ENCODE peak calls at places on chromosome 17, in four cellular contexts. J is H9, R is IMR-90, S is H1. U is an unnamed sample.

GRCh38 chr17:70886648-70887047 is 717.3 kb downstream of the KCNJ2 start:
- DNase-seq in J (no peak), R (no peak), S (no peak), U (peak; percentile 52)

GRCh38 chr17:15268465-15268864 is 3.3 kb upstream of the PMP22 start:
- DNase-seq in J (no peak), R (peak; percentile 51), S (no peak), U (no peak)

GRCh38 chr17:43438626-43439529 is 40.1 kb downstream of the ARL4D start:
- DNase-seq in J (peak; percentile 47), R (peak; percentile 44), S (no peak), U (peak; percentile 92)

GRCh38 chr17:31492880-31493655 is 101.6 kb downstream of the RAB11FIP4 start:
- DNase-seq in J (no peak), R (no peak), S (no peak), U (no peak)

GRCh38 chr17:57989011-57989345 is 924 bp upstream of the VEZF1 start:
- DNase-seq in J (no peak), R (peak; percentile 50), S (no peak), U (no peak)

GRCh38 chr17:57567278-57567677 is 177.8 kb downstream of the CCDC182 start:
- DNase-seq in J (no peak), R (no peak), S (no peak), U (no peak)

GRCh38 chr17:17685775-17686291 is 4.6 kb downstream of the RAI1 start:
- DNase-seq in J (peak; percentile 63), R (peak; percentile 91), S (no peak), U (peak; percentile 80)

GRCh38 chr17:73711184-73711583 is 66.9 kb upstream of the SDK2 start:
- DNase-seq in J (no peak), R (no peak), S (no peak), U (no peak)

GRCh38 chr17:18961634-18962493 is 9.9 kb downstream of the SLC5A10 start:
- DNase-seq in J (no peak), R (peak; percentile 43), S (no peak), U (peak; percentile 56)

GRCh38 chr17:43377056-43377810 is 21.6 kb upstream of the ARL4D start:
- DNase-seq in J (peak; percentile 74), R (no peak), S (no peak), U (no peak)

GRCh38 chr17:67813803-67814180 is 11.5 kb upstream of the BPTF start:
- DNase-seq in J (no peak), R (no peak), S (no peak), U (no peak)

GRCh38 chr17:73064084-73064938 is 28.2 kb downstream of the SLC39A11 start:
- DNase-seq in J (no peak), R (no peak), S (no peak), U (no peak)

GRCh38 chr17:7295230-7296180 is 1.1 kb upstream of the YBX2 start:
- DNase-seq in J (no peak), R (no peak), S (no peak), U (no peak)

GRCh38 chr17:45149669-45150603 is 1.7 kb downstream of the HEXIM1 start:
- DNase-seq in J (peak; percentile 55), R (peak; percentile 51), S (no peak), U (peak; percentile 66)

GRCh38 chr17:22193113-22193512 is 500.8 kb downstream of the KCNJ18 start:
- DNase-seq in J (no peak), R (no peak), S (no peak), U (peak; percentile 9)

GRCh38 chr17:75808905-75809621 is 24.5 kb downstream of the UNK start:
- DNase-seq in J (peak; percentile 29), R (peak; percentile 37), S (no peak), U (peak; percentile 29)

GRCh38 chr17:17300624-17301568 is 2.3 kb upstream of the NT5M start:
- DNase-seq in J (peak; percentile 99), R (peak; percentile 51), S (peak; percentile 87), U (peak; percentile 98)

GRCh38 chr17:74011963-74012362 is 191.5 kb upstream of the RPL38 start:
- DNase-seq in J (no peak), R (no peak), S (no peak), U (no peak)

GRCh38 chr17:82285141-82285540 is 11.6 kb upstream of the CSNK1D start:
- DNase-seq in J (no peak), R (no peak), S (no peak), U (no peak)

GRCh38 chr17:82415336-82415735 is 2.8 kb upstream of the HEXD start:
- DNase-seq in J (no peak), R (no peak), S (no peak), U (no peak)

GRCh38 chr17:11330871-11331270 is 89.9 kb downstream of the SHISA6 start:
- DNase-seq in J (peak; percentile 87), R (peak; percentile 1), S (peak; percentile 44), U (peak; percentile 86)

GRCh38 chr17:2398655-2399571 is 1.9 kb downstream of the MNT start:
- DNase-seq in J (peak; percentile 89), R (peak; percentile 78), S (no peak), U (peak; percentile 89)

GRCh38 chr17:79148584-79148983 is 74.0 kb downstream of the ENGASE start:
- DNase-seq in J (no peak), R (no peak), S (no peak), U (no peak)

GRCh38 chr17:28270055-28270454 is 48.9 kb upstream of the TMEM97 start:
- DNase-seq in J (no peak), R (no peak), S (no peak), U (no peak)
- H4K5ac ChIP-seq in J (no peak overlapping the region), R (no peak overlapping the region), S (no peak overlapping the region), U (no peak overlapping the region)

DNA sequence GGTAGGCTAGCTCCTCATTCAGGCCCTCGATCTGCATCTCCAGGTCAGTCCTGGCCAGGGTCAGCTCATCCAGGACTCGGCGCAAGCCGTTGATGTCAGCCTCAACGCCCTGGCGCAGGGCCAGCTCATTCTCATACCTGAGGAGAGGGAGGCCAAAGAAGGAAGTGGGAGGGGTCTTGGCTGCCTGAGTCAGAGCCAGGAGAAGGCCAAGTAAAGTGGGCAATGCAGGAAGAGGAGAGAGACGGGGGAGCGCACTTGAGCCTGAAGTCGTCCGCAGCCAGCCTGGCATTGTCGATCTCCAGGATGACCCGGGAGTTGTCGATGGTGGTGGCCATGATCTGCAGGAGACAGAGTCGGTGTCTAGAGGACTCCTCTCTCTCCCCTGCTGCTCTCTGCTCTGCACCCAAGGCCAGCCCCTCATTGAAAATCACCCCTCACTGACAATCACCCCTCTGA is 1.8 kb downstream of the KRT15 start:
- DNase-seq in J (no peak), R (no peak), S (no peak), U (no peak)
- H3K4me2 ChIP-seq in J (no peak overlapping the region), R (no peak overlapping the region), S (no peak overlapping the region), U (no peak overlapping the region)

DNA sequence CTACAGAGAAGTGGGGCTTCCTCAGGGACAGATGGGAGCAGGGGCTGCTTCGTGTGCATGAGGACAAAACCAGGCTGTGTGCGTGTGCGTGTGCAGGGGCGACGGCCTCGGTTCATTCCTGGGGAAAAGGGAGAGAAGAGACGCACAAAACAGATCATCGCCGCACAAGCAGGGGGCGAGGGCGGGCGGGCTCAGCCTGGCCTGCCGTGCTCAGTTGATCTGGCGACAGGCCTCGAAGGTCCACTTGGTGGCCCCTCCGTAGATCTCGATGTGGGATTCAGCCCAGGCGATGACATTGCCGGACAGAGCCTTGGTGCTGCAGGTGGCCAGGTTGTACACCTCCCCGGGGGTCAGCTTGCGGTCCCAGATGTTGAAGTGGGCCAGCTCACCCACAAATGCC is 5.8 kb downstream of the NPTX1 start:
- DNase-seq in J (no peak), R (no peak), S (no peak), U (no peak)
- H4K5ac ChIP-seq in J (no peak overlapping the region), R (no peak overlapping the region), S (no peak overlapping the region), U (no peak overlapping the region)

GRCh38 chr17:77535435-77535834 is 394.7 kb downstream of the SEC14L1 start:
- DNase-seq in J (peak; percentile 25), R (no peak), S (no peak), U (no peak)
- H3K4me2 ChIP-seq in J (no peak overlapping the region), R (no peak overlapping the region), S (no peak overlapping the region), U (no peak overlapping the region)

GRCh38 chr17:3514873-3515272 is 39.1 kb downstream of the ASPA start:
- DNase-seq in J (no peak), R (no peak), S (no peak), U (no peak)
- H4K5ac ChIP-seq in J (no peak overlapping the region), R (no peak overlapping the region), S (no peak overlapping the region), U (no peak overlapping the region)